ENCODE peak calls at places on chromosomes 11 and 22, in seven cellular contexts. P is suprapubic skin; H is left lung; G is neural progenitor cell; R is right atrium auricular region; O is SJSA1; C is effector memory CD4-positive, alpha-beta T cell. N is an unnamed sample. For H3K4me1, the result is how much of the 10 kb centered on the place peaks cover.

GRCh38 chr11:45181595-45182550 is 35.4 kb downstream of the PRDM11 start:
- DNase-seq in R (no peak), P (no peak), G (peak), C (no peak), H (no peak), O (no peak), N (peak)

GRCh38 chr22:19464546-19464945 is 14.4 kb downstream of the UFD1 start:
- DNase-seq in P (peak), C (no peak), O (no peak), H (no peak), R (no peak), G (peak), N (no peak)

GRCh38 chr11:78210000-78210608 is 21.4 kb downstream of the USP35 start:
- DNase-seq in O (no peak), G (no peak), H (no peak), R (no peak), P (no peak), C (no peak), N (no peak)

GRCh38 chr22:22099194-22099486 is 116.6 kb upstream of the TOP3B start:
- DNase-seq in O (no peak), G (no peak), P (no peak), C (no peak), H (no peak), R (no peak), N (no peak)

GRCh38 chr11:106813803-106814202 is 204.5 kb downstream of the GUCY1A2 start:
- DNase-seq in P (no peak), O (no peak), R (no peak), G (no peak), C (no peak), H (no peak), N (no peak)

GRCh38 chr11:45233121-45233803 is 52.9 kb downstream of the SYT13 start:
- DNase-seq in C (no peak), O (peak), H (peak), R (peak), G (peak), P (peak), N (peak)

GRCh38 chr11:63764712-63765631 is 3.6 kb downstream of the ZFTA start:
- DNase-seq in R (no peak), C (no peak), H (no peak), G (peak), O (no peak), P (no peak), N (no peak)

GRCh38 chr11:56841210-56841810 is 92.8 kb upstream of the OR9G4 start:
- DNase-seq in H (no peak), R (no peak), O (no peak), G (peak), P (no peak), C (no peak), N (no peak)

GRCh38 chr11:96356837-96357236 is 13.8 kb upstream of the MAML2 start:
- DNase-seq in P (no peak), C (no peak), G (no peak), R (no peak), H (no peak), O (no peak), N (no peak)

GRCh38 chr11:1283091-1283511 is 26.3 kb downstream of the TOLLIP start:
- DNase-seq in R (no peak), G (no peak), O (no peak), C (no peak), H (peak), P (no peak), N (no peak)

GRCh38 chr11:111512296-111513239 is at the start of gene BTG4:
- DNase-seq in H (peak), G (peak), R (no peak), P (peak), O (no peak), C (no peak), N (no peak)

GRCh38 chr11:7257744-7258143 is 6.0 kb downstream of the SYT9 start:
- DNase-seq in O (no peak), P (no peak), R (no peak), H (no peak), C (no peak), G (no peak), N (no peak)

DNA sequence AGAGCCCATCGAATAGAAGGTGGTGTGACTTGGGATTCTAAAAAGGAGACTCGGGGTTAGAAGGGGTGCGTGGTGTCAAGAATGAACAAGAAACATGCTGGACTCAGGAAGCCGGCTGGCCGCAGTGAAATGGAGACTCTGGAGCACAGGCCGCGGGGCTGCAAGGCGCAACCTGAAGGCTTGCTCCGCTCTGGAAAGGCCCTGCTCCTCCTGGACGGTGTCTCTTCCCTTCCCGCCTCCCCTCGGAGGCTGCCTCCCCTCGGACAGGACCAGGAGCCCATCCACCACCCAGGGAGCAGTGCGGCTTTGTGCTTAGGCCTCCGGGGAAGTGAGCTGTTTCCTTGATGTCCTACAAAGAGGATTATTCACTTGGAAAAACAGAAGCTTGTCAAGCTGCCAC is 170.1 kb downstream of the OPCML start:
- DNase-seq in O (no peak), G (no peak), R (no peak), P (no peak), C (no peak), H (peak), N (no peak)
- H3K4me1 ChIP-seq in O (under half), G (under half), R (under half), P (under half), C (under half), H (under half), N (under half)

DNA sequence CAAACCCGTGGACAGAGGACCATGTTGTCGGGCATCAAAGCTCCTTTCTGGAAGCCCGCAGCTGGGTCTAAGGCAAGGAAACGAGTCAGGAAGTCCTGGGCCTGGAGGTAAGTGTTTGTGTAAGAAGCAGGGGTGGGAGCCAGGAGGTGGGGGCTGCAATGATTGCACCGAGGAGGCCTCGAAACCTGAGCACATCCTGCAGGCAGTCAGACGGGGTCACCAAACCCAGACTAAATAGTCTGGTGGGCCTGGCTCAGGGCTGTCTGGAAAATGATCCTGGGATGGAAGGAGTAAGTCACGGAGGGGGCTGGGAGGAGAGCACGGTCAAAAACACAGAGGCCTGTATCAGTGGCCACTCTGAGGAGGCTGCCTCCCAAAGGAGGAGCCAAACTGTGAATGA is 539.2 kb downstream of the MN1 start:
- DNase-seq in G (no peak), O (no peak), R (no peak), C (no peak), P (no peak), H (no peak), N (no peak)
- H3K4me1 ChIP-seq in G (under half), O (under half), R (under half), C (under half), P (under half), H (under half), N (under half)

DNA sequence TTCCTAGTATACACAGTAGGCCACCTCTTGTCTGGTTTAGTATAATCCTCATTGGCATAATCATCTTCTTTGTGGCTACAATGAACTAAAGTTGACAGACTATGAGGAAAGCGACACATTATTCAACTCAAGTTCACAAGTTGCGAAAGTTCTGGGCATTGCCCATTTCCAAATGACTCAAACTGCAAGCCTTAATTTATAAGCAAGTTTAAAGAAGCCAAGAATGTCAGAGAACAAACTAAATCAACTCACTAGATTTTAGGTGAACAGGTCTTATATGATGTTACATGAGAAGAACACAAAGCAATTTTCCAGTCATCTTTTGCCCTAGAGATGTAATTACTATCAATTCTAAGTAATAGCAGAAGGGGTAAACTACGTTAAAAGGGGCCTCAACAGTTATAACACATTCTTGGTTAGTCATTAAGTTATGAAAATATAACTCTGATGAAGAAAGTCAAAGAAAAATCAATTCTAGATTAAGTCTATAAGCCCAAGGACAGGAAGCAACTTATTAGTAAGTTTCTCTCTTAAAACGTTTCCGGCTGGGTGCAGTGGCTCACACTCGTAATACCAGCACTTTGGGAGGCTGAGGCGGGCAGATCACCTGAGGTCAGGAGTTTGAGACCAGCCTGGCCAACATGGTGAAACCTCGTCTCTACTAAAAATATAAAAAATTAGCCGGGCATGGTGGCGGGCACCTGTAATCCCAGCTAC is 21.5 kb downstream of the PICALM start:
- DNase-seq in H (no peak), C (peak), R (no peak), P (no peak), G (no peak), O (no peak), N (no peak)
- H3K4me1 ChIP-seq in H (under half), C (under half), R (half or more), P (half or more), G (under half), O (under half), N (under half)

DNA sequence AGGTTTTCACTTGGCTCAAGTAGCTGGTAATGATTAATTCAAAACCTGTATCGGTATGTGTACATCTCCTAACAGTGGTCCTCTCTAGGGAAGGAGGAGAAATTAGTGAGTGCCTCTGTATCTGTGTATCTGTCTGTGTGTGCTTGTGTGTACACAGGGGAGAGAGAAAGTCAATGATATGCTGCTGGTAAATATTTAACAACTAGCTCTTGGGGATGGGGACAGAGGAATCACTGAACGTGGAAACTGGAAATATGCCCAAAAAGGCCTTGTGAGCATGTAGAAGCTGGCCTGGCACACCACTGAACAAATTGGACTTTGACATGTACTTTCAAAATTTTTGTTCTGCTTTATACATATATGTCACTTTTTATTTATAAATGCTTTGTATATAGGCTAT is 214.0 kb upstream of the SYN3 start:
- DNase-seq in O (no peak), H (no peak), P (no peak), R (no peak), C (no peak), G (no peak), N (no peak)
- H3K4me1 ChIP-seq in O (under half), H (under half), P (under half), R (under half), C (under half), G (under half), N (under half)

GRCh38 chr22:46087336-46087690 is 63.0 kb upstream of the PPARA start:
- DNase-seq in C (no peak), H (no peak), G (no peak), P (no peak), O (no peak), R (no peak), N (peak)
- H3K4me1 ChIP-seq in C (under half), H (half or more), G (under half), P (half or more), O (half or more), R (half or more), N (under half)

DNA sequence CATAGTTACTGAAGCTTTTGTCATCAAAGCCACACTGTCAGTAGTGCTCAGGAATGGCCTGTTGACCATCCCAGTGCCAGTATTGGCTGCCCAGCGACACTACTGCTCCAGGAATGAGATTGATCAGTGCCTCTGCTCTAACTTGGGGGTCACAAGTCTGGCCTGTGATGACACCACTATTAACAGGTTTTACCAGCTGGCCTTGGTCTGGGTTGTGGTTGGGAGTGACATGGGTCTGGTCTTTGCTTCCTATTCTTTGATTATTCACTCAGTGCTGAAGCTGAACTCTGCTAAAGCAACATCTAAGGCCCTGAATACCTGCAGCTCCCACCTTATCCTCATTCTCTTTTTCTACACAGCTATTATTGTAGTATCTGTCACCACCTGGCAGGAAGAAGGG is 21.5 kb downstream of the OR56B4 start:
- DNase-seq in G (no peak), O (no peak), H (no peak), P (no peak), C (no peak), R (no peak), N (no peak)
- H3K4me1 ChIP-seq in G (under half), O (under half), H (under half), P (under half), C (under half), R (under half), N (under half)

DNA sequence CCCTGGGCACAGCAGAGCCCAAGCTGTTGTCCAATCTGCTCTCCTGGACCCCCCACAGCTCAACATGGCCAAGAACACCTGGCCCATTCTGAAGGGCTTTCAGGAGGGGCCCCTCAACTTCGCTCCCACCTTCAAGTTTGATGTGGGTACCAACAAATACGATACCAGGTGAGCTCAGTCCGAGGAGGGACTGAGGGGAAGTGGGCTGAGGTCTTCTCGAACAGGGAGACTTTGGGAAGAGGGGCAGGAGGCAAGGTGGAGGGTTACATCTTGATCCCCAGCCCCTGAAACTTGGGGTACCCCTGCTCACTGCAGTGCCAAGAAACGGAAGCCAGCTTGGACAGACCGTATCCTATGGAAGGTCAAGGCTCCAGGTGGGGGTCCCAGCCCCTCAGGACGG is 5.4 kb downstream of the INPP5J start:
- DNase-seq in G (no peak), R (no peak), H (no peak), P (no peak), C (no peak), O (no peak), N (no peak)
- H3K4me1 ChIP-seq in G (under half), R (under half), H (under half), P (under half), C (under half), O (under half), N (under half)

GRCh38 chr11:34346551-34346950 is 11.3 kb downstream of the ABTB2 start:
- DNase-seq in H (no peak), P (no peak), R (no peak), G (no peak), O (no peak), C (no peak), N (no peak)

GRCh38 chr11:34349882-34350281 is 7.9 kb downstream of the ABTB2 start:
- DNase-seq in G (no peak), C (no peak), O (no peak), P (no peak), H (no peak), R (no peak), N (no peak)

GRCh38 chr11:34351051-34351450 is 6.8 kb downstream of the ABTB2 start:
- DNase-seq in P (no peak), C (no peak), O (no peak), G (no peak), R (no peak), H (no peak), N (no peak)

GRCh38 chr11:34345991-34346480 is 11.8 kb downstream of the ABTB2 start:
- DNase-seq in R (peak), C (no peak), O (no peak), H (no peak), G (no peak), P (no peak), N (peak)

GRCh38 chr11:34348919-34349318 is 8.9 kb downstream of the ABTB2 start:
- DNase-seq in P (no peak), H (no peak), C (no peak), R (no peak), O (no peak), G (no peak), N (no peak)
- H3K4me1 ChIP-seq in P (half or more), H (under half), C (under half), R (half or more), O (under half), G (under half), N (under half)

GRCh38 chr22:35379146-35379993 is 1.5 kb upstream of the HMOX1 start:
- DNase-seq in G (no peak), C (no peak), R (no peak), P (no peak), O (no peak), H (no peak), N (no peak)
- H3K4me1 ChIP-seq in G (under half), C (under half), R (under half), P (half or more), O (under half), H (under half), N (under half)

GRCh38 chr11:122742350-122742749 is 86.8 kb downstream of the UBASH3B start:
- DNase-seq in O (no peak), R (no peak), C (no peak), P (no peak), H (no peak), G (no peak), N (no peak)

GRCh38 chr11:122743949-122744876 is 88.7 kb downstream of the UBASH3B start:
- DNase-seq in R (no peak), G (no peak), P (no peak), C (peak), O (no peak), H (no peak), N (no peak)

GRCh38 chr11:122741613-122742012 is 86.1 kb downstream of the UBASH3B start:
- DNase-seq in O (no peak), R (peak), C (no peak), P (no peak), G (no peak), H (no peak), N (no peak)

GRCh38 chr11:122745111-122745510 is 89.6 kb downstream of the UBASH3B start:
- DNase-seq in O (no peak), H (no peak), R (no peak), G (no peak), P (no peak), C (no peak), N (no peak)

GRCh38 chr11:122743093-122743741 is 87.7 kb downstream of the UBASH3B start:
- DNase-seq in R (no peak), O (no peak), C (no peak), G (no peak), H (no peak), P (no peak), N (no peak)
- H3K4me1 ChIP-seq in R (under half), O (under half), C (under half), G (under half), H (under half), P (under half), N (under half)

N was measured in aorta.